ENCODE peak calls at places on chromosomes 4 and X, in five cellular contexts. W is ovary, G is AG04450, Y is pancreas, D is RWPE2. H is an unnamed sample.

GRCh38 chr4:60216752-60217151 is 983.4 kb upstream of the ADGRL3 start:
- DNase-seq in D (no peak), G (no peak), Y (no peak), W (no peak), H (no peak)

GRCh38 chr4:185847352-185848078 is 35.5 kb upstream of the SORBS2 start:
- DNase-seq in W (no peak), Y (no peak), G (no peak), D (peak), H (peak)

GRCh38 chr4:169270810-169271691 is at the start of gene SH3RF1:
- DNase-seq in Y (peak), D (peak), W (peak), G (peak), H (peak)

GRCh38 chrX:54484666-54485065 is 11.4 kb downstream of the FGD1 start:
- DNase-seq in D (no peak), W (no peak), Y (no peak), G (no peak), H (peak)

GRCh38 chrX:40278340-40279090 is 180.8 kb upstream of the BCOR start:
- DNase-seq in G (no peak), W (no peak), Y (no peak), D (no peak), H (no peak)

GRCh38 chr4:142475663-142476062 is 370.4 kb downstream of the INPP4B start:
- DNase-seq in G (no peak), D (no peak), W (no peak), Y (no peak), H (no peak)

GRCh38 chr4:53932784-53933183 is 131.6 kb downstream of the CHIC2 start:
- DNase-seq in G (peak), Y (no peak), W (no peak), D (no peak), H (no peak)

GRCh38 chrX:69025802-69026301 is 139.4 kb downstream of the PJA1 start:
- DNase-seq in D (peak), Y (no peak), W (no peak), G (peak), H (no peak)

GRCh38 chr4:171650543-171650942 is 162.7 kb upstream of the GALNTL6 start:
- DNase-seq in W (no peak), Y (no peak), G (no peak), D (no peak), H (no peak)

GRCh38 chr4:125313497-125313896 is 1.3 kb upstream of the FAT4 start:
- DNase-seq in G (peak), W (no peak), D (no peak), Y (peak), H (no peak)

GRCh38 chr4:76990288-76991080 is 40.9 kb downstream of the SEPTIN11 start:
- DNase-seq in D (no peak), G (peak), Y (no peak), W (no peak), H (no peak)

GRCh38 chr4:27861802-27862201 is 1001.2 kb downstream of the STIM2 start:
- DNase-seq in D (no peak), Y (no peak), G (no peak), W (no peak), H (no peak)

GRCh38 chr4:1488357-1488756 is 82.1 kb upstream of the NKX1-1 start:
- DNase-seq in W (no peak), D (no peak), Y (no peak), G (no peak), H (no peak)

GRCh38 chr4:859496-859895 is 33.6 kb upstream of the CPLX1 start:
- DNase-seq in Y (no peak), W (no peak), D (peak), G (no peak), H (no peak)

GRCh38 chr4:127967141-127967775 is 2.1 kb downstream of the ABHD18 start:
- DNase-seq in D (no peak), W (no peak), G (no peak), Y (no peak), H (no peak)

GRCh38 chrX:115018944-115019343 is 1.5 kb upstream of the IL13RA2 start:
- DNase-seq in D (no peak), W (no peak), G (no peak), Y (no peak), H (no peak)

GRCh38 chrX:13051167-13051528 is 6.7 kb upstream of the FAM9C start:
- DNase-seq in Y (no peak), W (no peak), G (no peak), D (no peak), H (no peak)
- H3K27ac ChIP-seq in Y (no peak), W (no peak), G (no peak), D (no peak), H (peak)

DNA sequence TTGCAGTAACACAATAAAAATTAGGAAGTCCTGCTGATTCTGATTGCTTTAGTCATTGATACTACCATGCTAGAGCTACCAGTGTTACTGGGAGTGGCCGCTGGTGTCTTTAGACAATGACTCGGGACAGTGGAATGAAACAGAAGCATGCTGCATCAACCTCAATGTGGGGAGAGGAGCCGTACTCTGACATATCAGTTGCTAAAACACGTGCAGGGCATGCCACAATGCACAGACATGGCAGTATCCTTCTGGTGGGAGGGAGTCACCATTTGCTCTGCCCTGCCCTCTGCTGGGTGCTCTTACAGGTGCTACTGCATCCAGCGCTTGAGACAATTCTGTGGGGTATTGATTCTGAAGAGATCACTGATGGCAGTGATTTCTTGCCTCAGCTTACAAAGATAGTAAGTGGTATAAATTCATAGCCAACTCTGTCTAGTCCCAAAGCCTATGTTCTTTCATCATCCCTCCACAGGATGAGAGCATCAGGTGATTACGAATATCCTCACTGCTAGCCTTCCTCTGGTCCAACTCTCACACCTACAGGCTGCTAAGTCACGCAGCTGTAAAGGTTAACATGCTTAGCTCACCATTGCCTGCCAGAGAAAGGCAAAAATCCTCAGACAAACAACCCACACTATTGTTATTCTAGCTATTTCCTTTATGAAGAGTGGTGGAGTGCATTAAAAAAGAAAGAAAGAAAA is 43.7 kb downstream of the NSG1 start:
- DNase-seq in D (no peak), W (no peak), G (peak), Y (no peak), H (no peak)
- TF ChIP-seq CTCF in D (peak), W (no peak), G (peak), Y (peak), H (no peak)

GRCh38 chrX:12946838-12947544 is 27.9 kb upstream of the TMSB4X start:
- DNase-seq in W (peak), D (no peak), G (peak), Y (peak), H (peak)
- H3K27ac ChIP-seq in W (no peak), D (peak), G (peak), Y (peak), H (peak)

GRCh38 chr4:178185517-178185916 is 743.3 kb upstream of the AGA start:
- DNase-seq in D (no peak), W (no peak), G (no peak), Y (peak), H (no peak)
- TF ChIP-seq CTCF in D (no peak), W (no peak), G (no peak), Y (no peak), H (no peak)

DNA sequence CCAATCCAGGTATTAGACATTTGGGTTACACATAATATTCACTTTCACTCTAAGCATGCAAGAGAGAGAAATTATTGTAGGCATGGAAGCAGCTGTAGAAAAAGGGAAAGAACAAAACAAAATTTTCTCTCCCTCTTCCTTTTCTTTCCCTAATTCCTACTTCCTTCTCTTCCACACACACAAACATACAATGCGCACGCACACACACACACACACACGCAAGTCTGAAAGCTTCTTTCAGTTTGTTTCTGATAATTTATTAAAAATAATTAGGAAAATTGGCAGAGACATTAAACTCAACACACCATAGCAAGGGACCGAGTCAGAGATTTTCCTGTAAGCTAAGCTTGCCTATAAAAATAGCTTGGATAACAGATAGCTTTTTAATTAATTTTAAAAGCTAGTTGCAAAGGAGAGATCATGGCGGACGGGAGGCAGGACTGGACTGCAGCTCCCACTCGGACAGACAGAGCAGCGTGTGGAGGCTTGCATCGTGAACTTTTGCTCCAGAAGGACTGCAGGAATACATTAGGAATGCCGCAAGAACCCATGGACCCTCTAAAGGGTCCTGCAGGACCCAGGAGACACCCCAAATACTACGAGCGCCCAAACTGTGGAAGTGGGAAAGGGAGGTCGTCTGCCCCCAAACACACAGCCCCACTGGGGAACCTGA is 92.6 kb upstream of the MAPK10 start:
- DNase-seq in Y (no peak), W (peak), D (no peak), G (no peak), H (peak)
- H3K27ac ChIP-seq in Y (peak), W (peak), D (no peak), G (peak), H (peak)

GRCh38 chr4:156971623-156972369 is at the start of gene PDGFC:
- DNase-seq in Y (peak), G (no peak), W (peak), D (peak), H (peak)
- TF ChIP-seq CTCF in Y (peak), G (peak), W (peak), D (peak), H (peak)

GRCh38 chr4:147580396-147580795 is 36.8 kb upstream of the TMEM184C start:
- DNase-seq in Y (no peak), D (no peak), W (no peak), G (no peak), H (no peak)

GRCh38 chr4:147586032-147586431 is 31.2 kb upstream of the TMEM184C start:
- DNase-seq in D (no peak), W (peak), G (no peak), Y (no peak), H (no peak)

GRCh38 chr4:147583876-147584275 is 33.3 kb upstream of the TMEM184C start:
- DNase-seq in G (no peak), Y (no peak), D (no peak), W (no peak), H (no peak)

GRCh38 chr4:147581601-147582350 is 35.4 kb upstream of the TMEM184C start:
- DNase-seq in G (peak), W (no peak), Y (no peak), D (no peak), H (no peak)

DNA sequence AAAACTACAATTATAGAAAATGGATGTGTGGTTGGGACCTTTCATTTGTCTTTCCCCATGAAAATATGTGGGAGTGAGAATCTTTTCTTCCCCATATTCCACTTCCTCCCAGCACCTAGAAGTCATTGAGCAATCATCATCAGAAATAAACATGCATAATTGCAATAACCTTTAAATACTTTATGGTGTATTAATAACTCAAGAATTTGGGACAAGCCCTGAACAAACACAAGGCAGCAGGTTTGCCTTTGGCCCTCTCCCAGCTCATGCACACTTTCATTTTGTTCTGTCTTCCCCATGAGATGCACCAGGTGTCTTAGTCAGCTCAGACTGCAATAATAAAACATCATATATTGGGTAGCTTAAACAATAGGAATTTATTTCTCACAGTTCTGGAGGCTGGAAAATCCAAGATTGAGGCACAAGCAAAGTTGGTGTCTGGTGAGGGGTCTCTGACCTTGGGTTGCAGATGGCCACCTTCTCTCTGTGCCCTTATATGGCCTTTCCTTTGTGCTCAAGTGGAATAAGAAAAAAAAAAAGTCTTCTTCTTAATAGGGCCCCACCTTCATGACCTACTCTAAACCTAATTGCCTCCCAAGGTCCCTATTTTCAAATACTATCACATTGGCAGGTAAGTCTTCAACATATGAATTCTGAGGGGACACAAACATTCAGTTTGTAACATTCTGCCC is 34.7 kb upstream of the TMEM184C start:
- DNase-seq in Y (no peak), G (no peak), W (no peak), D (peak), H (no peak)
- H3K27ac ChIP-seq in Y (no peak), G (peak), W (no peak), D (peak), H (no peak)